ENCODE peak calls at places on chromosome 11, in eight cellular contexts. One of them, this sample, is unnamed.

GRCh38 chr11:130671801-130672700 is 223.6 kb downstream of the ADAMTS15 start:
- DNase-seq in mucosa of gallbladder: peak
- DNase-seq in GM12891: no peak
- DNase-seq in fibroblast of mammary gland: peak
- DNase-seq in retina: peak
- DNase-seq in psoas muscle: peak
- DNase-seq in GOT3: no peak
- DNase-seq in GM13977: no peak
- DNase-seq in this sample: peak

GRCh38 chr11:110763249-110764011 is 51.2 kb upstream of the ARHGAP20 start:
- DNase-seq in mucosa of gallbladder: peak
- DNase-seq in GM12891: no peak
- DNase-seq in fibroblast of mammary gland: peak
- DNase-seq in retina: peak
- DNase-seq in psoas muscle: peak
- DNase-seq in GOT3: no peak
- DNase-seq in GM13977: no peak
- DNase-seq in this sample: peak

GRCh38 chr11:73287400-73288101 is 15.4 kb downstream of the P2RY6 start:
- DNase-seq in mucosa of gallbladder: no peak
- DNase-seq in GM12891: no peak
- DNase-seq in fibroblast of mammary gland: no peak
- DNase-seq in retina: no peak
- DNase-seq in psoas muscle: no peak
- DNase-seq in GOT3: no peak
- DNase-seq in GM13977: no peak
- DNase-seq in this sample: peak

GRCh38 chr11:131661137-131661536 is 290.7 kb downstream of the NTM start:
- DNase-seq in mucosa of gallbladder: no peak
- DNase-seq in GM12891: no peak
- DNase-seq in fibroblast of mammary gland: peak
- DNase-seq in retina: no peak
- DNase-seq in psoas muscle: no peak
- DNase-seq in GOT3: no peak
- DNase-seq in GM13977: no peak
- DNase-seq in this sample: no peak

GRCh38 chr11:75259711-75260110 is 19.1 kb downstream of the TPBGL start:
- DNase-seq in mucosa of gallbladder: no peak
- DNase-seq in GM12891: no peak
- DNase-seq in fibroblast of mammary gland: no peak
- DNase-seq in retina: no peak
- DNase-seq in psoas muscle: no peak
- DNase-seq in GOT3: no peak
- DNase-seq in GM13977: no peak
- DNase-seq in this sample: peak

GRCh38 chr11:27392715-27393114 is 29.7 kb upstream of the CCDC34 start:
- DNase-seq in mucosa of gallbladder: peak
- DNase-seq in GM12891: no peak
- DNase-seq in fibroblast of mammary gland: peak
- DNase-seq in retina: no peak
- DNase-seq in psoas muscle: no peak
- DNase-seq in GOT3: no peak
- DNase-seq in GM13977: no peak
- DNase-seq in this sample: no peak

GRCh38 chr11:120013325-120014250 is 124.3 kb downstream of the TRIM29 start:
- DNase-seq in mucosa of gallbladder: peak
- DNase-seq in GM12891: peak
- DNase-seq in fibroblast of mammary gland: peak
- DNase-seq in retina: peak
- DNase-seq in psoas muscle: no peak
- DNase-seq in GOT3: no peak
- DNase-seq in GM13977: peak
- DNase-seq in this sample: no peak

GRCh38 chr11:42524534-42525227 is 787.1 kb upstream of the API5 start:
- DNase-seq in mucosa of gallbladder: peak
- DNase-seq in GM12891: peak
- DNase-seq in fibroblast of mammary gland: peak
- DNase-seq in retina: peak
- DNase-seq in psoas muscle: no peak
- DNase-seq in GOT3: no peak
- DNase-seq in GM13977: peak
- DNase-seq in this sample: no peak

GRCh38 chr11:2575611-2576051 is 124.2 kb downstream of the KCNQ1OT1 start:
- DNase-seq in mucosa of gallbladder: no peak
- DNase-seq in GM12891: no peak
- DNase-seq in fibroblast of mammary gland: no peak
- DNase-seq in retina: no peak
- DNase-seq in psoas muscle: peak
- DNase-seq in GOT3: no peak
- DNase-seq in GM13977: no peak
- DNase-seq in this sample: peak

GRCh38 chr11:114260483-114260882 is 35.7 kb upstream of the NNMT start:
- DNase-seq in mucosa of gallbladder: no peak
- DNase-seq in GM12891: no peak
- DNase-seq in fibroblast of mammary gland: no peak
- DNase-seq in retina: no peak
- DNase-seq in psoas muscle: peak
- DNase-seq in GOT3: no peak
- DNase-seq in GM13977: peak
- DNase-seq in this sample: no peak

GRCh38 chr11:61516675-61517516 is 8.3 kb downstream of the LRRC10B start:
- DNase-seq in mucosa of gallbladder: no peak
- DNase-seq in GM12891: peak
- DNase-seq in fibroblast of mammary gland: peak
- DNase-seq in retina: peak
- DNase-seq in psoas muscle: no peak
- DNase-seq in GOT3: no peak
- DNase-seq in GM13977: peak
- DNase-seq in this sample: no peak

GRCh38 chr11:29432719-29433325 is 584.0 kb downstream of the KCNA4 start:
- DNase-seq in mucosa of gallbladder: no peak
- DNase-seq in GM12891: no peak
- DNase-seq in fibroblast of mammary gland: peak
- DNase-seq in retina: peak
- DNase-seq in psoas muscle: no peak
- DNase-seq in GOT3: no peak
- DNase-seq in GM13977: peak
- DNase-seq in this sample: no peak

GRCh38 chr11:25613899-25614298 is 718.0 kb upstream of the ANO3 start:
- DNase-seq in mucosa of gallbladder: no peak
- DNase-seq in GM12891: no peak
- DNase-seq in fibroblast of mammary gland: no peak
- DNase-seq in retina: no peak
- DNase-seq in psoas muscle: no peak
- DNase-seq in GOT3: no peak
- DNase-seq in GM13977: no peak
- DNase-seq in this sample: no peak

GRCh38 chr11:17563248-17563647 is 16.2 kb downstream of the OTOG start:
- DNase-seq in mucosa of gallbladder: no peak
- DNase-seq in GM12891: no peak
- DNase-seq in fibroblast of mammary gland: no peak
- DNase-seq in retina: no peak
- DNase-seq in psoas muscle: no peak
- DNase-seq in GOT3: no peak
- DNase-seq in GM13977: no peak
- DNase-seq in this sample: peak

GRCh38 chr11:44910591-44910990 is 40.1 kb downstream of the TP53I11 start:
- DNase-seq in mucosa of gallbladder: no peak
- DNase-seq in GM12891: no peak
- DNase-seq in fibroblast of mammary gland: no peak
- DNase-seq in retina: no peak
- DNase-seq in psoas muscle: no peak
- DNase-seq in GOT3: no peak
- DNase-seq in GM13977: no peak
- DNase-seq in this sample: no peak

This sample was measured in kidney.